ENCODE peak calls at places on chromosome 20, in seven cellular contexts. E is trophoblast cell; O is psoas muscle; F is fibroblast of lung; G is breast epithelium; R is NT2/D1; U is CD8-positive, alpha-beta memory T cell. D is an unnamed sample.
A peak's percentile ranks its signal among the peaks of the same experiment; 100 is the strongest.

GRCh38 chr20:44319880-44320422 is 8.9 kb upstream of the FITM2 start:
- DNase-seq in E (no peak), O (no peak), F (no peak), G (no peak), R (no peak), U (no peak), D (no peak)

GRCh38 chr20:57536759-57537724 is 12.1 kb upstream of the CTCFL start:
- DNase-seq in E (peak; percentile 28), O (no peak), F (no peak), G (no peak), R (no peak), U (no peak), D (no peak)

GRCh38 chr20:37941332-37941731 is 38.4 kb downstream of the VSTM2L start:
- DNase-seq in E (no peak), O (no peak), F (no peak), G (peak; percentile 48), R (no peak), U (no peak), D (no peak)

GRCh38 chr20:37276494-37277252 is 12.8 kb upstream of the MANBAL start:
- DNase-seq in E (peak; percentile 49), O (peak; percentile 80), F (peak; percentile 83), G (no peak), R (no peak), U (no peak), D (peak; percentile 49)

GRCh38 chr20:33005132-33005566 is 916 bp upstream of the SUN5 start:
- DNase-seq in E (peak; percentile 47), O (no peak), F (peak; percentile 5), G (no peak), R (peak; percentile 32), U (peak; percentile 21), D (no peak)

GRCh38 chr20:58523916-58524315 is 8.7 kb upstream of the APCDD1L start:
- DNase-seq in E (no peak), O (no peak), F (peak; percentile 88), G (no peak), R (no peak), U (no peak), D (no peak)

GRCh38 chr20:14785065-14785743 is 447.8 kb upstream of the FLRT3 start:
- DNase-seq in E (no peak), O (no peak), F (no peak), G (no peak), R (no peak), U (no peak), D (no peak)

GRCh38 chr20:8545212-8545611 is 413.1 kb downstream of the PLCB1 start:
- DNase-seq in E (no peak), O (no peak), F (peak; percentile 73), G (no peak), R (no peak), U (no peak), D (no peak)

GRCh38 chr20:48754269-48754668 is 73.5 kb downstream of the PREX1 start:
- DNase-seq in E (no peak), O (no peak), F (no peak), G (no peak), R (no peak), U (no peak), D (no peak)

GRCh38 chr20:675453-676314 is at the start of gene SCRT2:
- DNase-seq in E (peak; percentile 85), O (peak; percentile 91), F (peak; percentile 66), G (peak; percentile 79), R (no peak), U (peak; percentile 49), D (peak; percentile 25)

GRCh38 chr20:673606-674005 is 2.0 kb downstream of the SCRT2 start:
- DNase-seq in E (no peak), O (no peak), F (no peak), G (no peak), R (no peak), U (no peak), D (no peak)

GRCh38 chr20:674936-675452 is 608 bp downstream of the SCRT2 start:
- DNase-seq in E (no peak), O (no peak), F (no peak), G (no peak), R (no peak), U (no peak), D (no peak)

GRCh38 chr20:676315-676937 is 824 bp upstream of the SCRT2 start:
- DNase-seq in E (no peak), O (no peak), F (no peak), G (no peak), R (no peak), U (no peak), D (no peak)

DNA sequence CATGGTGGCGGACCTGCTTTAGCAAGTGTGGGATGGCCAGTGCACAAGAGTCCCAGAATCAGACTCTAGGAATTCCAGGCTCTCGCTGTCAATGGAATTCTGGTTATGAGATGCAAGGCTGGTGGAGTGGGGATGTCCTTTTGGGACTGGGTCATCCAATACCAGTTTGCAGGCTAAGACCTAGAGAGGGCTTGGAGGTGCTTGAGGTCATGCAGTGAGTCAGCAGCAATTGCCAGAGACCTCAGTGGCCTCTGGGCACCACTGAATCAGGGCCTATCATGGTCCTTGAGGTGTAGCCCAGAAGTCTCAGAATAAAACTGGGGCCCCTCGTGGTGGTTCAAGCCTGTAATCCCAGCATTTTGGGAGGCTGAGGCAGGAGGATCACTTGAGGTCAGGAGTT is 1.4 kb upstream of the SCRT2 start:
- DNase-seq in E (no peak), O (no peak), F (no peak), G (no peak), R (no peak), U (no peak), D (no peak)
- H3K4me3 ChIP-seq in E (no peak overlapping the region), O (no peak overlapping the region), F (no peak overlapping the region), G (no peak overlapping the region), R (no peak overlapping the region), U (no peak overlapping the region), D (no peak overlapping the region)

DNA sequence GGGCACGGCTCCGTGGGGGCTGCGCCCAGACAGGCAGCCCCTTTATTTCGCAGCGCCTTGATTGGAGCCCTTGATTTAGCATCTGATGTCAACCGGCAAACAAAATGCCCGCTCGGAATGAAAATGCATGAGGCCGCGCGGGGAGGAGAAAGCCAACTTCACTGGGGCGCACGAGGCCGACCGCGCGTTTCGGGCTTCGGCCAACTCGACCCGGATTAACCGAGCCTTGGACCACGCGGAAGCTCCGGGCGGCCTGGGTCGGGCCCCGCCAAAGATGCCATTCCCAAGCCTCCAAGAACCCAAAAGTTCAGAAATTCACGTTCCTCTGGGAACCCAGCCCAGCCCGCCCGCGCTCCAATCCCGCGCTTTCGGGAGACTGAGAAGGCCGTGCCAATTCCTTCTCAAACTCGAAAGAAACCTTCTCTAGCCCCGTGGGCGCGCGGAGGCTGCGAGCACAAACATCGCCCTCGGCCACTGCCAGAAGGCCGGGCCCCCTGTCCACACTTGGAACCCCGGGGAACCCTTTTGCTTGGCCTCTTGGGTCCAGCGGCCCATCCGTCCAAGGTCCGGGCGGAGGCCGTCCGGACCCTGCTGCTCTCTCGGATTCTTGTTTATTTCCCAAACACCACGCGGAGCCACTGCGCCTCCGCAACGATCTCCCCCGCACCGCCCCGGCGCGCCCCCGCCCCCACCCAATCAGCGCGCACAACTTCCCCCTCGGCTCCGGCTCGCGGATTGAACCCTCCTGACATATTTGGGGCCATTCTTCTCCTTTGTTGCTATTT is 816 bp upstream of the INSM1 start:
- DNase-seq in E (no peak), O (no peak), F (no peak), G (no peak), R (no peak), U (no peak), D (peak; percentile 28)
- H3K4me3 ChIP-seq in E (no peak overlapping the region), O (peak overlapping the region; percentile 61), F (no peak overlapping the region), G (peak overlapping the region; percentile 35), R (peak overlapping the region; percentile 28), U (no peak overlapping the region), D (peak overlapping the region; percentile 14)

GRCh38 chr20:2314759-2315439 is 19.1 kb downstream of the TGM3 start:
- DNase-seq in E (peak; percentile 5), O (peak; percentile 84), F (peak; percentile 97), G (no peak), R (no peak), U (no peak), D (no peak)
- H3K4me3 ChIP-seq in E (no peak overlapping the region), O (no peak overlapping the region), F (no peak overlapping the region), G (no peak overlapping the region), R (no peak overlapping the region), U (no peak overlapping the region), D (no peak overlapping the region)

DNA sequence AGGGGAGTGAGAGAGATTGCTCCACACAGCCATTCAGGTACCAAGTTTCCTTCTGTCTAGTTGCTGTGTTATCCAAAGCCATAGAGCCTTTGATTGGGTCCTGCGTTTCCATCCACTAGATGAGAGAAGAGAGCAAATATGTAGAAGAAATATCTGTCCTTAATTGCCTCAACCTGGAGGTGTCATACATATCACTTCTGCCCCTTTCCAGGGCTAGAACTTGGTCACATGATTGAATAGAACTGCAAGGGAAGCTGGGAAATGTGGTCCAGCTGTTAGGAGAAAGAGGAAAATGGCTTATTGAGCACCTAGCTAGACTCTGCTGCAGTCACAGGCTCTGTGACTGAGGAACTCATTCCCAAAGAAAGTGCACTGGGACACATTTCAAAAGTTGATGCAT is 115.6 kb upstream of the JAG1 start:
- DNase-seq in E (no peak), O (no peak), F (no peak), G (no peak), R (no peak), U (no peak), D (no peak)
- H3K4me3 ChIP-seq in E (no peak overlapping the region), O (no peak overlapping the region), F (no peak overlapping the region), G (no peak overlapping the region), R (no peak overlapping the region), U (no peak overlapping the region), D (no peak overlapping the region)

DNA sequence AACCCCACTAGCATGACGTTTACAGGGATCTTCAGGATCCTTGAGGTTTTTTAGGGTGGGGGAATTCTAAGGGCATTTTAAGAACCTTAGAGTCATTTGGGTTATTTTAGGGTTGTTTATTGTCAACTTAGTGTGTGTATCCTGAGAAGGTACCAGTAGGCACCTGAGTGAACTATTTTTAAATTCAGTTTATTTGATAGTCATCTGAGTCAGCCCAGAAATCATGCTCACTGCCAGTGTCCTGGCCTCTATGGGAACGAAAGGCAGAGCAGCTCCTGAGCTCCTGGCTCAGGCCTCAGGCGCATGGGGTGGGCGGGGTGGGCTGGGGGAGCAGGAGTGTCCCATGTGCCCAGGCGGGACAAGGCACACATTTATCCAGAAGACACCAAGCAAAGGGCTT is 52.0 kb downstream of the PRND start:
- DNase-seq in E (no peak), O (no peak), F (no peak), G (no peak), R (no peak), U (no peak), D (no peak)
- H3K4me3 ChIP-seq in E (no peak overlapping the region), O (no peak overlapping the region), F (no peak overlapping the region), G (no peak overlapping the region), R (no peak overlapping the region), U (no peak overlapping the region), D (no peak overlapping the region)

GRCh38 chr20:19975436-19975799 is 41.7 kb upstream of the NAA20 start:
- DNase-seq in E (no peak), O (peak; percentile 60), F (peak; percentile 71), G (no peak), R (no peak), U (no peak), D (no peak)
- H3K4me3 ChIP-seq in E (peak overlapping the region; percentile 27), O (peak overlapping the region; percentile 64), F (peak overlapping the region; percentile 70), G (peak overlapping the region; percentile 57), R (no peak overlapping the region), U (no peak overlapping the region), D (no peak overlapping the region)

GRCh38 chr20:63879264-63879663 is 14.2 kb downstream of the TPD52L2 start:
- DNase-seq in E (no peak), O (no peak), F (no peak), G (no peak), R (no peak), U (no peak), D (no peak)
- H3K4me3 ChIP-seq in E (no peak overlapping the region), O (no peak overlapping the region), F (no peak overlapping the region), G (no peak overlapping the region), R (no peak overlapping the region), U (no peak overlapping the region), D (no peak overlapping the region)

D was measured in GM06990.